ENCODE peak calls at places on chromosome 19, in nine cellular contexts. One of them, this sample, is unnamed.

GRCh38 chr19:17328517-17329060 is 6.1 kb downstream of the ANO8 start:
- DNase-seq in HCT116: no peak
- DNase-seq in adrenal gland: no peak
- DNase-seq in upper lobe of left lung: peak; percentile 86
- DNase-seq in ovary: no peak
- DNase-seq in IMR-90: no peak
- DNase-seq in GM12892: no peak
- DNase-seq in uterus: no peak
- DNase-seq in heart left ventricle: no peak
- DNase-seq in this sample: no peak

GRCh38 chr19:42528354-42529247 is at the start of gene CEACAM1:
- DNase-seq in HCT116: no peak
- DNase-seq in adrenal gland: no peak
- DNase-seq in upper lobe of left lung: no peak
- DNase-seq in ovary: no peak
- DNase-seq in IMR-90: no peak
- DNase-seq in GM12892: peak; percentile 50
- DNase-seq in uterus: no peak
- DNase-seq in heart left ventricle: peak; percentile 43
- DNase-seq in this sample: peak; percentile 44

GRCh38 chr19:6649189-6649588 is 20.8 kb downstream of the TNFSF14 start:
- DNase-seq in HCT116: no peak
- DNase-seq in adrenal gland: no peak
- DNase-seq in upper lobe of left lung: no peak
- DNase-seq in ovary: no peak
- DNase-seq in IMR-90: no peak
- DNase-seq in GM12892: no peak
- DNase-seq in uterus: no peak
- DNase-seq in heart left ventricle: no peak
- DNase-seq in this sample: no peak

GRCh38 chr19:5507056-5507624 is 51.9 kb downstream of the ZNRF4 start:
- DNase-seq in HCT116: no peak
- DNase-seq in adrenal gland: no peak
- DNase-seq in upper lobe of left lung: no peak
- DNase-seq in ovary: no peak
- DNase-seq in IMR-90: no peak
- DNase-seq in GM12892: no peak
- DNase-seq in uterus: no peak
- DNase-seq in heart left ventricle: no peak
- DNase-seq in this sample: no peak

GRCh38 chr19:31470229-31470939 is 121.1 kb upstream of the TSHZ3 start:
- DNase-seq in HCT116: no peak
- DNase-seq in adrenal gland: no peak
- DNase-seq in upper lobe of left lung: no peak
- DNase-seq in ovary: no peak
- DNase-seq in IMR-90: no peak
- DNase-seq in GM12892: no peak
- DNase-seq in uterus: no peak
- DNase-seq in heart left ventricle: no peak
- DNase-seq in this sample: no peak

GRCh38 chr19:40641306-40641705 is 40.1 kb downstream of the LTBP4 start:
- DNase-seq in HCT116: no peak
- DNase-seq in adrenal gland: no peak
- DNase-seq in upper lobe of left lung: peak; percentile 68
- DNase-seq in ovary: no peak
- DNase-seq in IMR-90: no peak
- DNase-seq in GM12892: no peak
- DNase-seq in uterus: peak; percentile 37
- DNase-seq in heart left ventricle: peak; percentile 48
- DNase-seq in this sample: no peak

GRCh38 chr19:51810228-51810627 is 15.3 kb downstream of the FPR3 start:
- DNase-seq in HCT116: no peak
- DNase-seq in adrenal gland: no peak
- DNase-seq in upper lobe of left lung: no peak
- DNase-seq in ovary: no peak
- DNase-seq in IMR-90: no peak
- DNase-seq in GM12892: no peak
- DNase-seq in uterus: no peak
- DNase-seq in heart left ventricle: peak; percentile 52
- DNase-seq in this sample: no peak

GRCh38 chr19:16330368-16330801 is 5.8 kb downstream of the KLF2 start:
- DNase-seq in HCT116: peak; percentile 88
- DNase-seq in adrenal gland: no peak
- DNase-seq in upper lobe of left lung: peak; percentile 88
- DNase-seq in ovary: peak; percentile 76
- DNase-seq in IMR-90: peak; percentile 90
- DNase-seq in GM12892: peak; percentile 54
- DNase-seq in uterus: peak; percentile 54
- DNase-seq in heart left ventricle: peak; percentile 88
- DNase-seq in this sample: peak; percentile 66

GRCh38 chr19:18650048-18650435 is 13.2 kb downstream of the KLHL26 start:
- DNase-seq in HCT116: no peak
- DNase-seq in adrenal gland: peak; percentile 27
- DNase-seq in upper lobe of left lung: no peak
- DNase-seq in ovary: peak; percentile 85
- DNase-seq in IMR-90: peak; percentile 61
- DNase-seq in GM12892: no peak
- DNase-seq in uterus: peak; percentile 61
- DNase-seq in heart left ventricle: no peak
- DNase-seq in this sample: no peak

GRCh38 chr19:7795555-7796161 is 32.6 kb downstream of the CLEC4M start:
- DNase-seq in HCT116: no peak
- DNase-seq in adrenal gland: no peak
- DNase-seq in upper lobe of left lung: no peak
- DNase-seq in ovary: no peak
- DNase-seq in IMR-90: peak; percentile 78
- DNase-seq in GM12892: no peak
- DNase-seq in uterus: no peak
- DNase-seq in heart left ventricle: no peak
- DNase-seq in this sample: no peak

GRCh38 chr19:41226874-41227390 is 7.9 kb downstream of the AXL start:
- DNase-seq in HCT116: no peak
- DNase-seq in adrenal gland: no peak
- DNase-seq in upper lobe of left lung: no peak
- DNase-seq in ovary: no peak
- DNase-seq in IMR-90: no peak
- DNase-seq in GM12892: no peak
- DNase-seq in uterus: no peak
- DNase-seq in heart left ventricle: no peak
- DNase-seq in this sample: no peak

GRCh38 chr19:23698711-23699520 is 11.9 kb upstream of the ZNF675 start:
- DNase-seq in HCT116: no peak
- DNase-seq in adrenal gland: no peak
- DNase-seq in upper lobe of left lung: no peak
- DNase-seq in ovary: no peak
- DNase-seq in IMR-90: no peak
- DNase-seq in GM12892: no peak
- DNase-seq in uterus: no peak
- DNase-seq in heart left ventricle: no peak
- DNase-seq in this sample: no peak

GRCh38 chr19:12555456-12555930 is 4.2 kb upstream of the ZNF564 start:
- DNase-seq in HCT116: no peak
- DNase-seq in adrenal gland: no peak
- DNase-seq in upper lobe of left lung: peak; percentile 82
- DNase-seq in ovary: no peak
- DNase-seq in IMR-90: no peak
- DNase-seq in GM12892: no peak
- DNase-seq in uterus: no peak
- DNase-seq in heart left ventricle: peak; percentile 31
- DNase-seq in this sample: no peak

GRCh38 chr19:12545267-12545666 is 6.0 kb downstream of the ZNF564 start:
- DNase-seq in HCT116: no peak
- DNase-seq in adrenal gland: no peak
- DNase-seq in upper lobe of left lung: no peak
- DNase-seq in ovary: no peak
- DNase-seq in IMR-90: no peak
- DNase-seq in GM12892: no peak
- DNase-seq in uterus: no peak
- DNase-seq in heart left ventricle: no peak
- DNase-seq in this sample: no peak

GRCh38 chr19:12546068-12546467 is 5.2 kb downstream of the ZNF564 start:
- DNase-seq in HCT116: no peak
- DNase-seq in adrenal gland: no peak
- DNase-seq in upper lobe of left lung: no peak
- DNase-seq in ovary: no peak
- DNase-seq in IMR-90: no peak
- DNase-seq in GM12892: no peak
- DNase-seq in uterus: no peak
- DNase-seq in heart left ventricle: no peak
- DNase-seq in this sample: no peak

GRCh38 chr19:12546903-12547302 is 4.4 kb downstream of the ZNF564 start:
- DNase-seq in HCT116: no peak
- DNase-seq in adrenal gland: no peak
- DNase-seq in upper lobe of left lung: no peak
- DNase-seq in ovary: no peak
- DNase-seq in IMR-90: no peak
- DNase-seq in GM12892: no peak
- DNase-seq in uterus: no peak
- DNase-seq in heart left ventricle: no peak
- DNase-seq in this sample: no peak

GRCh38 chr19:12550951-12551832 is at the start of gene ZNF564:
- DNase-seq in HCT116: peak; percentile 98
- DNase-seq in adrenal gland: peak; percentile 94
- DNase-seq in upper lobe of left lung: peak; percentile 96
- DNase-seq in ovary: peak; percentile 92
- DNase-seq in IMR-90: peak; percentile 98
- DNase-seq in GM12892: peak; percentile 84
- DNase-seq in uterus: peak; percentile 93
- DNase-seq in heart left ventricle: peak; percentile 97
- DNase-seq in this sample: peak; percentile 92
- TF ChIP-seq POLR2A in HCT116: peak; percentile 65
- TF ChIP-seq POLR2A in adrenal gland: peak; percentile 91
- TF ChIP-seq POLR2A in upper lobe of left lung: peak; percentile 69
- TF ChIP-seq POLR2A in ovary: peak; percentile 37
- TF ChIP-seq POLR2A in IMR-90: no peak
- TF ChIP-seq POLR2A in GM12892: peak; percentile 93
- TF ChIP-seq POLR2A in uterus: peak; percentile 52
- TF ChIP-seq POLR2A in heart left ventricle: peak; percentile 91
- TF ChIP-seq POLR2A in this sample: peak; percentile 94

GRCh38 chr19:1818549-1819195 is 6.6 kb upstream of the ATP8B3 start:
- DNase-seq in HCT116: no peak
- DNase-seq in adrenal gland: no peak
- DNase-seq in upper lobe of left lung: peak; percentile 81
- DNase-seq in ovary: no peak
- DNase-seq in IMR-90: no peak
- DNase-seq in GM12892: no peak
- DNase-seq in uterus: no peak
- DNase-seq in heart left ventricle: peak; percentile 21
- DNase-seq in this sample: no peak
- TF ChIP-seq POLR2A in HCT116: no peak
- TF ChIP-seq POLR2A in adrenal gland: no peak
- TF ChIP-seq POLR2A in upper lobe of left lung: no peak
- TF ChIP-seq POLR2A in ovary: no peak
- TF ChIP-seq POLR2A in IMR-90: no peak
- TF ChIP-seq POLR2A in GM12892: no peak
- TF ChIP-seq POLR2A in uterus: no peak
- TF ChIP-seq POLR2A in heart left ventricle: no peak
- TF ChIP-seq POLR2A in this sample: no peak

GRCh38 chr19:29665826-29666633 is 769 bp downstream of the PLEKHF1 start:
- DNase-seq in HCT116: no peak
- DNase-seq in adrenal gland: peak; percentile 43
- DNase-seq in upper lobe of left lung: peak; percentile 85
- DNase-seq in ovary: peak; percentile 72
- DNase-seq in IMR-90: peak; percentile 66
- DNase-seq in GM12892: no peak
- DNase-seq in uterus: peak; percentile 68
- DNase-seq in heart left ventricle: peak; percentile 86
- DNase-seq in this sample: no peak
- TF ChIP-seq POLR2A in HCT116: no peak
- TF ChIP-seq POLR2A in adrenal gland: peak; percentile 70
- TF ChIP-seq POLR2A in upper lobe of left lung: no peak
- TF ChIP-seq POLR2A in ovary: no peak
- TF ChIP-seq POLR2A in IMR-90: peak; percentile 32
- TF ChIP-seq POLR2A in GM12892: no peak
- TF ChIP-seq POLR2A in uterus: no peak
- TF ChIP-seq POLR2A in heart left ventricle: peak; percentile 84
- TF ChIP-seq POLR2A in this sample: no peak

GRCh38 chr19:3775374-3775711 is 3.3 kb upstream of the RAX2 start:
- DNase-seq in HCT116: no peak
- DNase-seq in adrenal gland: no peak
- DNase-seq in upper lobe of left lung: no peak
- DNase-seq in ovary: no peak
- DNase-seq in IMR-90: no peak
- DNase-seq in GM12892: no peak
- DNase-seq in uterus: no peak
- DNase-seq in heart left ventricle: no peak
- DNase-seq in this sample: no peak

GRCh38 chr19:3776479-3777040 is 4.5 kb upstream of the RAX2 start:
- DNase-seq in HCT116: no peak
- DNase-seq in adrenal gland: no peak
- DNase-seq in upper lobe of left lung: no peak
- DNase-seq in ovary: no peak
- DNase-seq in IMR-90: no peak
- DNase-seq in GM12892: no peak
- DNase-seq in uterus: no peak
- DNase-seq in heart left ventricle: no peak
- DNase-seq in this sample: no peak

GRCh38 chr19:3773814-3774515 is 1.9 kb upstream of the RAX2 start:
- DNase-seq in HCT116: no peak
- DNase-seq in adrenal gland: no peak
- DNase-seq in upper lobe of left lung: no peak
- DNase-seq in ovary: no peak
- DNase-seq in IMR-90: no peak
- DNase-seq in GM12892: no peak
- DNase-seq in uterus: no peak
- DNase-seq in heart left ventricle: no peak
- DNase-seq in this sample: no peak

GRCh38 chr19:3775831-3776230 is 3.8 kb upstream of the RAX2 start:
- DNase-seq in HCT116: no peak
- DNase-seq in adrenal gland: no peak
- DNase-seq in upper lobe of left lung: no peak
- DNase-seq in ovary: no peak
- DNase-seq in IMR-90: no peak
- DNase-seq in GM12892: no peak
- DNase-seq in uterus: no peak
- DNase-seq in heart left ventricle: no peak
- DNase-seq in this sample: no peak

DNA sequence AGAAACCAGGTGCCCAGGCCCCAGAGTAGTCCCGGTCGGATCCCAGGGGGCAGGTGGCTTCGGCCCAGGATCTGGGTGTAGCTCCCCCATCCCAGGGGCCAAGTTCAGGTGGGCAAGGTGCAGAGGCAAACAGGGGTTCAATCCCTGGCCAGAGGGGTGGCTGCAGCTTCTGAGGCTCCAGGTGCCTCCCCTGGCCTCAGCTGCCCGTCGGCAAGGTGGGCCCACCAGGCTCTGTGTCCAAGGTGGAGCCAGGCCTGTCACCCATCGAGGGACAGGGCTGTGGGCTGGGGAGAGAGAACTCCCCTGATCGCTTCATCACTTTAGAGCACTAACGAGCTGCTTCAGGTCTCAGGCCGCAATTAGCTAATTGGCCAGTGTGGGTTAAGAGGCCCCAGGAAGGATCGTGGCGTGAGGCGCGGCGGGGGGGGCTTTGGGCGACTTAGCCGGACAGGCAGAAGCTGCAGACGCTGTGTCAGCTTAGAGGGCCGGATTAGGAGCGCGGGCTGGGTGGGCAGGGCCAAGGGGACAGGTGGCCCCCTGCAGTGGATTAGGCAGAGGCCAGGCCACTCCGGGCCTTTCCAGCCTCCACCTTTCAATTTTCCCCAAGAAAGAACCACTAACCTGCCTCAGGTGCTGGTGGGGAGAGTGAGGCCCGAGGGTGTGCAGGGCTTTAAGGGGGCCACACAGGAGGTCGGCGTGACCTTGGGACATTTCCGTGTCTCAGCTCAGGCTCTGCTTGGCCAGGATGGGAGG is 2.8 kb upstream of the RAX2 start:
- DNase-seq in HCT116: no peak
- DNase-seq in adrenal gland: no peak
- DNase-seq in upper lobe of left lung: peak; percentile 73
- DNase-seq in ovary: no peak
- DNase-seq in IMR-90: no peak
- DNase-seq in GM12892: no peak
- DNase-seq in uterus: no peak
- DNase-seq in heart left ventricle: no peak
- DNase-seq in this sample: no peak
- TF ChIP-seq POLR2A in HCT116: no peak
- TF ChIP-seq POLR2A in adrenal gland: no peak
- TF ChIP-seq POLR2A in upper lobe of left lung: no peak
- TF ChIP-seq POLR2A in ovary: no peak
- TF ChIP-seq POLR2A in IMR-90: no peak
- TF ChIP-seq POLR2A in GM12892: no peak
- TF ChIP-seq POLR2A in uterus: no peak
- TF ChIP-seq POLR2A in heart left ventricle: no peak
- TF ChIP-seq POLR2A in this sample: no peak

This sample was measured in GM12891.